ENCODE peak calls at places on chromosomes 13 and 19, in ten cellular contexts. One of them, this sample, is unnamed.

GRCh38 chr13:29594310-29594709 is 1.2 kb downstream of the SLC7A1 start:
- DNase-seq in GM12865: peak
- DNase-seq in NCI-H1048: no peak
- DNase-seq in fibroblast of pulmonary artery: peak
- DNase-seq in NCI-H2029: peak
- DNase-seq in stimulated activated naive CD8-positive, alpha-beta T cell treated with anti-CD3 and anti-CD28 coated beads, Interleukin-15, Interleukin-2, amounts not matched to agents 100 U/mL and 50 U/mL, for 24 hours: peak
- DNase-seq in T-helper 9 cell: peak
- DNase-seq in Caco-2: peak
- DNase-seq in HEK293T: peak
- DNase-seq in stimulated activated CD8-positive, alpha-beta memory T cell treated with anti-CD3 and anti-CD28 coated beads, Interleukin-15, amount 100 ng/mL, for 4 hours: no peak
- DNase-seq in this sample: peak

GRCh38 chr13:27997904-27998522 is 9.5 kb upstream of the URAD start:
- DNase-seq in GM12865: peak
- DNase-seq in NCI-H1048: peak
- DNase-seq in fibroblast of pulmonary artery: peak
- DNase-seq in NCI-H2029: no peak
- DNase-seq in stimulated activated naive CD8-positive, alpha-beta T cell treated with anti-CD3 and anti-CD28 coated beads, Interleukin-15, Interleukin-2, amounts not matched to agents 100 U/mL and 50 U/mL, for 24 hours: no peak
- DNase-seq in T-helper 9 cell: no peak
- DNase-seq in Caco-2: peak
- DNase-seq in HEK293T: peak
- DNase-seq in stimulated activated CD8-positive, alpha-beta memory T cell treated with anti-CD3 and anti-CD28 coated beads, Interleukin-15, amount 100 ng/mL, for 4 hours: no peak
- DNase-seq in this sample: peak

GRCh38 chr13:95317037-95317989 is 16.1 kb upstream of the ABCC4 start:
- DNase-seq in GM12865: no peak
- DNase-seq in NCI-H1048: no peak
- DNase-seq in fibroblast of pulmonary artery: peak
- DNase-seq in NCI-H2029: no peak
- DNase-seq in stimulated activated naive CD8-positive, alpha-beta T cell treated with anti-CD3 and anti-CD28 coated beads, Interleukin-15, Interleukin-2, amounts not matched to agents 100 U/mL and 50 U/mL, for 24 hours: no peak
- DNase-seq in T-helper 9 cell: no peak
- DNase-seq in Caco-2: no peak
- DNase-seq in HEK293T: no peak
- DNase-seq in stimulated activated CD8-positive, alpha-beta memory T cell treated with anti-CD3 and anti-CD28 coated beads, Interleukin-15, amount 100 ng/mL, for 4 hours: no peak
- DNase-seq in this sample: no peak

GRCh38 chr19:1049106-1049505 is 9.2 kb downstream of the ABCA7 start:
- DNase-seq in GM12865: no peak
- DNase-seq in NCI-H1048: no peak
- DNase-seq in fibroblast of pulmonary artery: no peak
- DNase-seq in NCI-H2029: no peak
- DNase-seq in stimulated activated naive CD8-positive, alpha-beta T cell treated with anti-CD3 and anti-CD28 coated beads, Interleukin-15, Interleukin-2, amounts not matched to agents 100 U/mL and 50 U/mL, for 24 hours: no peak
- DNase-seq in T-helper 9 cell: no peak
- DNase-seq in Caco-2: no peak
- DNase-seq in HEK293T: no peak
- DNase-seq in stimulated activated CD8-positive, alpha-beta memory T cell treated with anti-CD3 and anti-CD28 coated beads, Interleukin-15, amount 100 ng/mL, for 4 hours: no peak
- DNase-seq in this sample: no peak

GRCh38 chr13:27251166-27252088 is at the start of gene RPL21:
- DNase-seq in GM12865: peak
- DNase-seq in NCI-H1048: peak
- DNase-seq in fibroblast of pulmonary artery: peak
- DNase-seq in NCI-H2029: peak
- DNase-seq in stimulated activated naive CD8-positive, alpha-beta T cell treated with anti-CD3 and anti-CD28 coated beads, Interleukin-15, Interleukin-2, amounts not matched to agents 100 U/mL and 50 U/mL, for 24 hours: peak
- DNase-seq in T-helper 9 cell: peak
- DNase-seq in Caco-2: peak
- DNase-seq in HEK293T: peak
- DNase-seq in stimulated activated CD8-positive, alpha-beta memory T cell treated with anti-CD3 and anti-CD28 coated beads, Interleukin-15, amount 100 ng/mL, for 4 hours: peak
- DNase-seq in this sample: peak

GRCh38 chr13:94660695-94661324 is 51.5 kb downstream of the SOX21 start:
- DNase-seq in GM12865: peak
- DNase-seq in NCI-H1048: no peak
- DNase-seq in fibroblast of pulmonary artery: peak
- DNase-seq in NCI-H2029: no peak
- DNase-seq in stimulated activated naive CD8-positive, alpha-beta T cell treated with anti-CD3 and anti-CD28 coated beads, Interleukin-15, Interleukin-2, amounts not matched to agents 100 U/mL and 50 U/mL, for 24 hours: no peak
- DNase-seq in T-helper 9 cell: no peak
- DNase-seq in Caco-2: peak
- DNase-seq in HEK293T: no peak
- DNase-seq in stimulated activated CD8-positive, alpha-beta memory T cell treated with anti-CD3 and anti-CD28 coated beads, Interleukin-15, amount 100 ng/mL, for 4 hours: no peak
- DNase-seq in this sample: peak

GRCh38 chr19:6739884-6740588 is 556 bp downstream of the TRIP10 start:
- DNase-seq in GM12865: peak
- DNase-seq in NCI-H1048: no peak
- DNase-seq in fibroblast of pulmonary artery: no peak
- DNase-seq in NCI-H2029: no peak
- DNase-seq in stimulated activated naive CD8-positive, alpha-beta T cell treated with anti-CD3 and anti-CD28 coated beads, Interleukin-15, Interleukin-2, amounts not matched to agents 100 U/mL and 50 U/mL, for 24 hours: peak
- DNase-seq in T-helper 9 cell: peak
- DNase-seq in Caco-2: no peak
- DNase-seq in HEK293T: no peak
- DNase-seq in stimulated activated CD8-positive, alpha-beta memory T cell treated with anti-CD3 and anti-CD28 coated beads, Interleukin-15, amount 100 ng/mL, for 4 hours: no peak
- DNase-seq in this sample: peak

GRCh38 chr19:18440936-18441803 is 3.2 kb upstream of the ISYNA1 start:
- DNase-seq in GM12865: no peak
- DNase-seq in NCI-H1048: no peak
- DNase-seq in fibroblast of pulmonary artery: no peak
- DNase-seq in NCI-H2029: no peak
- DNase-seq in stimulated activated naive CD8-positive, alpha-beta T cell treated with anti-CD3 and anti-CD28 coated beads, Interleukin-15, Interleukin-2, amounts not matched to agents 100 U/mL and 50 U/mL, for 24 hours: no peak
- DNase-seq in T-helper 9 cell: no peak
- DNase-seq in Caco-2: no peak
- DNase-seq in HEK293T: no peak
- DNase-seq in stimulated activated CD8-positive, alpha-beta memory T cell treated with anti-CD3 and anti-CD28 coated beads, Interleukin-15, amount 100 ng/mL, for 4 hours: no peak
- DNase-seq in this sample: no peak

GRCh38 chr13:76846363-76846762 is 39.8 kb downstream of the KCTD12 start:
- DNase-seq in GM12865: no peak
- DNase-seq in NCI-H1048: no peak
- DNase-seq in fibroblast of pulmonary artery: no peak
- DNase-seq in NCI-H2029: no peak
- DNase-seq in stimulated activated naive CD8-positive, alpha-beta T cell treated with anti-CD3 and anti-CD28 coated beads, Interleukin-15, Interleukin-2, amounts not matched to agents 100 U/mL and 50 U/mL, for 24 hours: no peak
- DNase-seq in T-helper 9 cell: no peak
- DNase-seq in Caco-2: no peak
- DNase-seq in HEK293T: no peak
- DNase-seq in stimulated activated CD8-positive, alpha-beta memory T cell treated with anti-CD3 and anti-CD28 coated beads, Interleukin-15, amount 100 ng/mL, for 4 hours: no peak
- DNase-seq in this sample: no peak

GRCh38 chr19:42961119-42961518 is 24.1 kb upstream of the PSG7 start:
- DNase-seq in GM12865: no peak
- DNase-seq in NCI-H1048: no peak
- DNase-seq in fibroblast of pulmonary artery: no peak
- DNase-seq in NCI-H2029: no peak
- DNase-seq in stimulated activated naive CD8-positive, alpha-beta T cell treated with anti-CD3 and anti-CD28 coated beads, Interleukin-15, Interleukin-2, amounts not matched to agents 100 U/mL and 50 U/mL, for 24 hours: no peak
- DNase-seq in T-helper 9 cell: no peak
- DNase-seq in Caco-2: no peak
- DNase-seq in HEK293T: no peak
- DNase-seq in stimulated activated CD8-positive, alpha-beta memory T cell treated with anti-CD3 and anti-CD28 coated beads, Interleukin-15, amount 100 ng/mL, for 4 hours: no peak
- DNase-seq in this sample: no peak

This sample was measured in endothelial cell.